ENCODE peak calls at places on chromosomes 11 and 22, in five cellular contexts. B is brain microvascular endothelial cell, R is mammary epithelial cell, X is ascending aorta, O is thoracic aorta. H is an unnamed sample.

GRCh38 chr11:2208691-2209369 is 37.2 kb upstream of the TH start:
- DNase-seq in X (peak), O (no peak), R (peak), B (no peak), H (peak)

GRCh38 chr11:67289226-67289650 is at the start of gene ANKRD13D:
- DNase-seq in X (no peak), O (no peak), B (no peak), R (peak), H (no peak)

GRCh38 chr22:21651521-21652009 is 9.5 kb downstream of the SDF2L1 start:
- DNase-seq in B (no peak), X (no peak), R (no peak), O (no peak), H (no peak)

GRCh38 chr22:41481131-41481830 is 12.4 kb downstream of the ACO2 start:
- DNase-seq in R (no peak), B (peak), O (peak), X (peak), H (no peak)

GRCh38 chr11:89495951-89496350 is 4.8 kb upstream of the NOX4 start:
- DNase-seq in B (peak), X (peak), O (peak), R (peak), H (peak)

GRCh38 chr22:41382098-41382578 is 396 bp downstream of the TEF start:
- DNase-seq in R (peak), O (peak), B (no peak), X (peak), H (peak)

GRCh38 chr11:96116341-96116740 is 192.4 kb upstream of the MTMR2 start:
- DNase-seq in X (no peak), O (no peak), R (no peak), B (no peak), H (no peak)

GRCh38 chr11:72700026-72700610 is 25.9 kb upstream of the PDE2A start:
- DNase-seq in R (no peak), B (no peak), X (no peak), O (no peak), H (no peak)

GRCh38 chr11:61067782-61068181 is 34.5 kb upstream of the CD5 start:
- DNase-seq in R (no peak), X (peak), B (no peak), O (no peak), H (peak)

GRCh38 chr11:13214276-13214865 is 63.2 kb upstream of the BMAL1 start:
- DNase-seq in O (no peak), B (no peak), R (no peak), X (no peak), H (no peak)

GRCh38 chr22:38257650-38258246 is 15.1 kb downstream of the TMEM184B start:
- DNase-seq in X (no peak), O (no peak), R (no peak), B (no peak), H (no peak)

GRCh38 chr11:78083036-78083435 is 3.4 kb upstream of the NDUFC2 start:
- DNase-seq in O (no peak), R (no peak), B (no peak), X (no peak), H (no peak)

GRCh38 chr22:20199413-20199842 is 48.6 kb upstream of the CCDC188 start:
- DNase-seq in R (no peak), O (no peak), X (no peak), B (no peak), H (no peak)

GRCh38 chr11:117473692-117474091 is 146.0 kb downstream of the CEP164 start:
- DNase-seq in X (no peak), B (no peak), R (peak), O (no peak), H (no peak)

GRCh38 chr11:35418282-35418846 is 994 bp downstream of the SLC1A2 start:
- DNase-seq in X (no peak), B (no peak), R (no peak), O (no peak), H (no peak)

GRCh38 chr11:111422494-111423249 is 43.6 kb upstream of the POU2AF1 start:
- DNase-seq in R (no peak), O (no peak), X (peak), B (peak), H (peak)

GRCh38 chr22:30968015-30968923 is at the start of gene MORC2:
- DNase-seq in B (no peak), X (no peak), R (no peak), O (no peak), H (peak)

GRCh38 chr22:20430641-20431519 is 6.7 kb downstream of the SCARF2 start:
- DNase-seq in O (no peak), R (peak), B (no peak), X (no peak), H (peak)

GRCh38 chr11:1486054-1486825 is at the start of gene MOB2:
- DNase-seq in R (no peak), X (no peak), O (no peak), B (no peak), H (no peak)

GRCh38 chr22:43561421-43562178 is 149.8 kb downstream of the MPPED1 start:
- DNase-seq in O (no peak), B (no peak), X (no peak), R (no peak), H (no peak)

GRCh38 chr11:134583397-134583990 is 171.5 kb upstream of the B3GAT1 start:
- DNase-seq in B (no peak), X (no peak), R (no peak), O (no peak), H (no peak)

DNA sequence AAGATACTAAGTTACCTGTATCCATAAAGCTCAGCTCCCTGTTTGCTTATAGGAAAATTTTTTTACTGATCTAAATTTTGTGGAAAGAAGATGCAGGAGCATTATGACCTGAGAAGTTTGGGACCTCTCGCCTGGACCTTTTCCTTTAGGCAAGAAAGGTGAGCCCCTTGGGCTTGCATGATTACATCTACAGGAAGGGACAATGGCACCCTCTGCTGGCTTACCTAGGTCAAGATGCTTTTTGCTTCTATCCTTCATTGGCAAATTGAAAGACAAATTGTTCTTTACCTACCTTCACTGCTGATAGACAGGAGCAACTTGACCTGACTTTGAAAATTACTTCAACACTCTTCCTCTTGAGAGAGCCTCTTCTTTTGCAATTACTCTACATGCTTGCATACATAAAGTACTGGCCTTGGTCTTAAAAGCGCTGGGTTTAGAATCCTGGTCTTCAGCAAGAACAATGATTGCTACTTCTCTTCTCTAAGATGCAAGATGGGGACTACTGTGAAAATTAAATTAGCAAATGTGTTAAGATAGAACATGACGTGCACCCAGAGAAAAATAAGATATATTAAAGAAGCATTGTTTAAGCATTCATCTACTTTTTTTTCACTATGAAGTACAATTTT is 147.2 kb downstream of the TRPC6 start:
- DNase-seq in X (peak), B (peak), O (no peak), R (peak), H (no peak)
- TF ChIP-seq CTCF in X (peak), B (peak), O (peak), R (peak), H (no peak)

GRCh38 chr11:4636962-4637661 is at the start of gene OR51D1:
- DNase-seq in O (no peak), X (peak), B (peak), R (peak), H (peak)
- H3K4me3 ChIP-seq in O (peak), X (peak), B (peak), R (no peak), H (no peak)

GRCh38 chr11:63641727-63642126 is 27.5 kb upstream of the PLAAT3 start:
- DNase-seq in R (no peak), X (no peak), O (no peak), B (no peak), H (no peak)
- TF ChIP-seq CTCF in R (peak), X (no peak), O (no peak), B (no peak), H (no peak)

GRCh38 chr11:128519353-128519752 is 68.0 kb downstream of the ETS1 start:
- DNase-seq in R (no peak), X (no peak), B (no peak), O (no peak), H (no peak)
- H3K4me3 ChIP-seq in R (peak), X (peak), B (peak), O (peak), H (peak)

GRCh38 chr11:45847908-45848316 is 637 bp downstream of the CRY2 start:
- DNase-seq in O (no peak), X (peak), B (peak), R (peak), H (peak)
- TF ChIP-seq CTCF in O (no peak), X (no peak), B (peak), R (peak), H (no peak)

H was measured in lower leg skin.